ENCODE peak calls at places on chromosomes 16 and 17, in six cellular contexts. One of them, this sample, is unnamed.

GRCh38 chr16:16042076-16042475 is 92.7 kb downstream of the ABCC1 start:
- DNase-seq in H1: no peak
- DNase-seq in K562: no peak
- DNase-seq in HepG2: no peak
- DNase-seq in WTC11: no peak
- DNase-seq in A549: no peak
- DNase-seq in this sample: peak; percentile 54

GRCh38 chr17:59761385-59762021 is 54.0 kb downstream of the VMP1 start:
- DNase-seq in H1: no peak
- DNase-seq in HepG2: peak; percentile 92
- DNase-seq in K562: no peak
- DNase-seq in WTC11: no peak
- DNase-seq in A549: no peak
- DNase-seq in this sample: peak; percentile 48

GRCh38 chr16:77402672-77403071 is 32.2 kb downstream of the ADAMTS18 start:
- DNase-seq in K562: no peak
- DNase-seq in H1: no peak
- DNase-seq in HepG2: no peak
- DNase-seq in WTC11: no peak
- DNase-seq in A549: no peak
- DNase-seq in this sample: peak; percentile 49

GRCh38 chr16:27928542-27928941 is 135.0 kb downstream of the GSG1L start:
- DNase-seq in H1: no peak
- DNase-seq in A549: no peak
- DNase-seq in HepG2: no peak
- DNase-seq in WTC11: peak; percentile 17
- DNase-seq in K562: no peak
- DNase-seq in this sample: no peak

GRCh38 chr17:69350911-69351310 is 24.0 kb upstream of the ABCA5 start:
- DNase-seq in H1: no peak
- DNase-seq in A549: no peak
- DNase-seq in K562: no peak
- DNase-seq in WTC11: no peak
- DNase-seq in HepG2: no peak
- DNase-seq in this sample: no peak

GRCh38 chr17:21243516-21244303 is 9.5 kb downstream of the NATD1 start:
- DNase-seq in A549: no peak
- DNase-seq in HepG2: no peak
- DNase-seq in H1: no peak
- DNase-seq in K562: no peak
- DNase-seq in WTC11: no peak
- DNase-seq in this sample: no peak

GRCh38 chr17:38730526-38731379 is 612 bp downstream of the CISD3 start:
- DNase-seq in K562: peak; percentile 46
- DNase-seq in H1: peak; percentile 77
- DNase-seq in HepG2: peak; percentile 90
- DNase-seq in WTC11: peak; percentile 47
- DNase-seq in A549: peak; percentile 61
- DNase-seq in this sample: peak; percentile 53

GRCh38 chr16:90031931-90032663 is 12.8 kb upstream of the DBNDD1 start:
- DNase-seq in WTC11: no peak
- DNase-seq in H1: no peak
- DNase-seq in HepG2: no peak
- DNase-seq in K562: no peak
- DNase-seq in A549: no peak
- DNase-seq in this sample: peak; percentile 42

GRCh38 chr17:35129154-35129972 is 7.9 kb downstream of the FNDC8 start:
- DNase-seq in H1: no peak
- DNase-seq in HepG2: no peak
- DNase-seq in K562: no peak
- DNase-seq in WTC11: no peak
- DNase-seq in A549: no peak
- DNase-seq in this sample: no peak

GRCh38 chr16:29898135-29898534 is 1.2 kb downstream of the SEZ6L2 start:
- DNase-seq in K562: no peak
- DNase-seq in A549: no peak
- DNase-seq in WTC11: peak; percentile 47
- DNase-seq in HepG2: no peak
- DNase-seq in H1: no peak
- DNase-seq in this sample: no peak

GRCh38 chr17:7081341-7082062 is 1.5 kb upstream of the CLEC10A start:
- DNase-seq in K562: no peak
- DNase-seq in A549: no peak
- DNase-seq in WTC11: no peak
- DNase-seq in HepG2: no peak
- DNase-seq in H1: no peak
- DNase-seq in this sample: no peak
- TF ChIP-seq JUN in K562: no peak
- TF ChIP-seq JUN in A549: no peak
- TF ChIP-seq JUN in WTC11: no peak
- TF ChIP-seq JUN in HepG2: no peak
- TF ChIP-seq JUN in H1: no peak
- TF ChIP-seq JUN in this sample: no peak

GRCh38 chr16:70770968-70771552 is 29.9 kb downstream of the VAC14 start:
- DNase-seq in WTC11: peak; percentile 86
- DNase-seq in A549: peak; percentile 64
- DNase-seq in K562: peak; percentile 84
- DNase-seq in HepG2: peak; percentile 55
- DNase-seq in H1: peak; percentile 96
- DNase-seq in this sample: peak; percentile 71
- TF ChIP-seq JUN in WTC11: no peak
- TF ChIP-seq JUN in A549: no peak
- TF ChIP-seq JUN in K562: no peak
- TF ChIP-seq JUN in HepG2: no peak
- TF ChIP-seq JUN in H1: no peak
- TF ChIP-seq JUN in this sample: no peak

GRCh38 chr16:20175358-20175757 is 101.7 kb upstream of the GPR139 start:
- DNase-seq in A549: no peak
- DNase-seq in K562: no peak
- DNase-seq in HepG2: no peak
- DNase-seq in WTC11: no peak
- DNase-seq in H1: no peak
- DNase-seq in this sample: no peak
- TF ChIP-seq JUN in A549: no peak
- TF ChIP-seq JUN in K562: no peak
- TF ChIP-seq JUN in HepG2: no peak
- TF ChIP-seq JUN in WTC11: no peak
- TF ChIP-seq JUN in H1: no peak
- TF ChIP-seq JUN in this sample: no peak

DNA sequence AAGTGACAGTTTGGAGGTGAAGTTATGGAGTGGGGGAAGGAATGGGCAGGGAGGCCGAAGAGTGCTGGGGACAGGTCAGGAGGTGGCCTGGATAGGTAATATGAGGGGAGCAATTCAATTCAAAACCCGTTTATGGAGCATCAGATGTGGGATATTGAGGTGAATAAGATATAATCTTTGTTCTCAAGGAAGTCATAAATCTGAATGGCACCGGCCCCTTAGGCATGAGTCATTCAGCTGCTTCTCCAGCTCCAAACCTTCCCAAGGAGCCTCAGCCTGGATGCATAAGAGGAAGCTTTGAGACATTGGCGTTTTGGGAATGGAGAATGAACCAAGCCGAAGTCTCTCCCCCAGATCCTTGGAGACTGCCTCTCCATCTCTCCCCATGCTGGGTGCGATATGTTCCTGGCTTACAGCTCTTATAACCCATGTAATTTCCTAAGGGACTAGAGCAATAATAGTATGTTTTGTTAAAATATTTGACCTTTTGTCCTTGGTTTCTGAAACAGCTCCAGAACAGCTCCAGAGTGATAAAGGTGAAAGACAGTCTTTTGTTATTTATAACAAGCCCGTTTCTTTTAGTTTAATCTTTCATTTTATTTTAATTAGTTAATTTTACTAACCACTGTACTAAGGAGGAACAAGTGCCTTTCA is 1.7 kb downstream of the TUBG2 start:
- DNase-seq in HepG2: no peak
- DNase-seq in K562: peak; percentile 67
- DNase-seq in WTC11: no peak
- DNase-seq in H1: no peak
- DNase-seq in A549: no peak
- DNase-seq in this sample: peak; percentile 63
- TF ChIP-seq JUN in HepG2: no peak
- TF ChIP-seq JUN in K562: no peak
- TF ChIP-seq JUN in WTC11: no peak
- TF ChIP-seq JUN in H1: no peak
- TF ChIP-seq JUN in A549: no peak
- TF ChIP-seq JUN in this sample: peak; percentile 73

DNA sequence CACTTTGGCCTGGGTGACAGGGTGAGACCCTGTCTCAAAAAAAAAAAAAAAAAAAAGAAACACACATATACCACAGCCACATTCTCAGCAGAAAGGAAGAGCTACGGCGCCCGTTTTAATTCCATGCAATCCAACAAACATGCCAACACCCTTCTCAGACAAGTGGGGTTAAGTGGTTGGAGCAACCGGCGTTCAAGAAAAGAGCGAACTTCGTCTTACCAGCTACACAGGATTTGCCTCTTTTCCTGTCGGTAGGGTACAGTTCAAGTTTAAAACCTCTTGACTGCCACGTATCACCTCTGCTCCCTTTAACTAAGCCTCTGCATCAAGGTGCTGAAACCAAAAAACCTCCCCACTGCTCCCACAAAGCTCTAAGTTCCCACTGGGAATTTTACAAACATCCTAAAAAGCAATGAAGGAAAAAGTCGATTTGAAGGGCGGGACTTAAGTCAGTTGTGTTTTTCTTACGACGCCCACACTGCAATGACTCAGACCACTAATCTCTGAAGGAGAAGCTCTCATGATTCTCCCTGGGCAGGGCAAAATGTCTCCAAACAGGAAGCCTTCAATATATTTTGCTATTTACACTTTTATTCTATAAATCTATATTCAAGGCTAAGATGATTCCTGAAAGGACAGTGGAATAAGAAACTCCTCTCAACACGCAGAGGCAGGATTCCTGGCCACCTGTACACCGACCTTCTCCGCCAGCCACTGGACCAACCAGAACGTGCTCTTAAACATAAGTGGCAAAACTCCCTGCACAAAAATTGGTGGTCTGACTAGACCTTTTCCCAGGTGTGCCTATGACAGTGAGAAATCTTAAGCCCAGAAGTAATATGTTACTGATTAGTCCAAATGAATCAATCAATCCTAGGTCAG is 18.8 kb downstream of the SRP68 start:
- DNase-seq in H1: no peak
- DNase-seq in HepG2: no peak
- DNase-seq in A549: peak; percentile 27
- DNase-seq in WTC11: no peak
- DNase-seq in K562: peak; percentile 62
- DNase-seq in this sample: peak; percentile 79
- TF ChIP-seq JUN in H1: no peak
- TF ChIP-seq JUN in HepG2: no peak
- TF ChIP-seq JUN in A549: no peak
- TF ChIP-seq JUN in WTC11: no peak
- TF ChIP-seq JUN in K562: no peak
- TF ChIP-seq JUN in this sample: peak; percentile 17

DNA sequence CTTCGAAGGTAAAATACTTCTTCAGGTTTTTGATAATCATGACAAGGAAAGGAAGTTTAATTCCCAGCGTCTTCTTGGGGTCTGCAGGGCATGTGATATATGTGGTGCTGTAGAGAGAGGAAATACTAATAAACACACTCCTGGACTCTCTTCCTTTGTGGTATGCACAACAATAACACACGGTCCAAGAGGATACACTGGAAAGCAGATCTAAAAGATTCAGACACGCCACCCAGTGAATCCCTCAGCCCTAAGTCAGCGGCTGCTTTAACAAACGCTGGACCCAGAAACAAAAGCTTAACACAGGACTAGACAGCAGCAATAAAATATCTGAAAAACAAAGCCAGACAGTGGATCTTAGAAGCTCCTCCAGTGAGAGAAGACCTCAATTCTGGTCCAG is 13.1 kb downstream of the CFAP20 start:
- DNase-seq in A549: no peak
- DNase-seq in H1: no peak
- DNase-seq in WTC11: no peak
- DNase-seq in K562: no peak
- DNase-seq in HepG2: no peak
- DNase-seq in this sample: no peak
- TF ChIP-seq JUN in A549: no peak
- TF ChIP-seq JUN in H1: no peak
- TF ChIP-seq JUN in WTC11: no peak
- TF ChIP-seq JUN in K562: no peak
- TF ChIP-seq JUN in HepG2: no peak
- TF ChIP-seq JUN in this sample: no peak

This sample was measured in endothelial cell of umbilical vein.